ENCODE peak calls at places on chromosomes 3 and 15, in six cellular contexts. A is kidney; Z is HCT116; E is NT2/D1; M is IMR-90; I is CD8-positive, alpha-beta memory T cell. J is an unnamed sample. For H3K4me1 and H3K36me3, the result is how much of the 10 kb centered on the place peaks cover.

GRCh38 chr3:65607101-65607500 is 431.6 kb downstream of the MAGI1 start:
- DNase-seq in A (no peak), Z (no peak), E (no peak), M (no peak), I (no peak), J (no peak)

GRCh38 chr15:51726302-51727073 is 11.0 kb downstream of the LYSMD2 start:
- DNase-seq in A (no peak), Z (peak), E (peak), M (peak), I (no peak), J (no peak)

GRCh38 chr15:75067123-75067854 is 43.9 kb downstream of the PPCDC start:
- DNase-seq in A (no peak), Z (peak), E (no peak), M (peak), I (no peak), J (no peak)

GRCh38 chr3:9951962-9952805 is at the start of gene PRRT3:
- DNase-seq in A (peak), Z (no peak), E (peak), M (peak), I (peak), J (no peak)

GRCh38 chr15:100765458-100766224 is 114.0 kb upstream of the ALDH1A3 start:
- DNase-seq in A (no peak), Z (no peak), E (no peak), M (no peak), I (no peak), J (no peak)

GRCh38 chr15:44718927-44719292 is 7.6 kb downstream of the B2M start:
- DNase-seq in A (no peak), Z (no peak), E (no peak), M (no peak), I (no peak), J (no peak)

GRCh38 chr15:40856736-40857135 is 12.9 kb downstream of the SPINT1 start:
- DNase-seq in A (peak), Z (no peak), E (no peak), M (no peak), I (no peak), J (no peak)

GRCh38 chr3:37693791-37694194 is 167.9 kb upstream of the CTDSPL start:
- DNase-seq in A (no peak), Z (no peak), E (no peak), M (no peak), I (no peak), J (no peak)

GRCh38 chr3:7546219-7546618 is 685.3 kb downstream of the GRM7 start:
- DNase-seq in A (no peak), Z (peak), E (no peak), M (no peak), I (no peak), J (no peak)

GRCh38 chr3:109115451-109115850 is 2.5 kb downstream of the MORC1 start:
- DNase-seq in A (no peak), Z (no peak), E (no peak), M (peak), I (no peak), J (no peak)

GRCh38 chr3:12954891-12955650 is 113.7 kb upstream of the RPL32 start:
- DNase-seq in A (peak), Z (no peak), E (no peak), M (no peak), I (no peak), J (peak)

GRCh38 chr3:107927361-107928083 is 163.3 kb downstream of the CD47 start:
- DNase-seq in A (peak), Z (peak), E (peak), M (peak), I (peak), J (no peak)

GRCh38 chr3:105354429-105354828 is 12.3 kb upstream of the ALCAM start:
- DNase-seq in A (no peak), Z (no peak), E (no peak), M (no peak), I (no peak), J (no peak)

GRCh38 chr3:23685484-23686258 is 120.1 kb upstream of the UBE2E1 start:
- DNase-seq in A (peak), Z (peak), E (no peak), M (peak), I (no peak), J (peak)

GRCh38 chr3:58333206-58334012 is 717 bp downstream of the PXK start:
- DNase-seq in A (peak), Z (no peak), E (no peak), M (no peak), I (no peak), J (no peak)

GRCh38 chr15:100457201-100457600 is 71.5 kb downstream of the CERS3 start:
- DNase-seq in A (no peak), Z (no peak), E (no peak), M (peak), I (no peak), J (no peak)

GRCh38 chr3:56702487-56703315 is 19.6 kb upstream of the TASOR start:
- DNase-seq in A (no peak), Z (peak), E (peak), M (peak), I (peak), J (no peak)

GRCh38 chr15:91525746-91526145 is 327.8 kb upstream of the SLCO3A1 start:
- DNase-seq in A (no peak), Z (no peak), E (no peak), M (no peak), I (no peak), J (no peak)

GRCh38 chr3:35745802-35746484 is 106.6 kb downstream of the ARPP21 start:
- DNase-seq in A (no peak), Z (no peak), E (no peak), M (no peak), I (no peak), J (no peak)

GRCh38 chr3:125220183-125220582 is 7.6 kb upstream of the SLC12A8 start:
- DNase-seq in A (no peak), Z (no peak), E (no peak), M (no peak), I (no peak), J (no peak)

GRCh38 chr3:151430821-151431484 is 29.9 kb downstream of the IGSF10 start:
- DNase-seq in A (no peak), Z (no peak), E (no peak), M (no peak), I (no peak), J (no peak)

GRCh38 chr3:188578579-188579363 is 424.8 kb downstream of the LPP start:
- DNase-seq in A (peak), Z (no peak), E (no peak), M (peak), I (no peak), J (peak)

GRCh38 chr15:27850050-27850449 is 249.1 kb downstream of the OCA2 start:
- DNase-seq in A (no peak), Z (no peak), E (no peak), M (no peak), I (no peak), J (no peak)

GRCh38 chr3:159252772-159253384 is 451.0 kb downstream of the MFSD1 start:
- DNase-seq in A (no peak), Z (peak), E (peak), M (peak), I (no peak), J (no peak)

GRCh38 chr3:140708815-140709214 is 31.0 kb downstream of the TRIM42 start:
- DNase-seq in A (no peak), Z (no peak), E (no peak), M (no peak), I (no peak), J (no peak)

GRCh38 chr3:140712301-140712700 is 34.4 kb downstream of the TRIM42 start:
- DNase-seq in A (no peak), Z (no peak), E (no peak), M (no peak), I (no peak), J (no peak)

GRCh38 chr3:140711719-140712086 is 33.8 kb downstream of the TRIM42 start:
- DNase-seq in A (no peak), Z (no peak), E (no peak), M (no peak), I (no peak), J (no peak)

GRCh38 chr3:140711043-140711718 is 33.3 kb downstream of the TRIM42 start:
- DNase-seq in A (no peak), Z (no peak), E (no peak), M (no peak), I (no peak), J (no peak)

GRCh38 chr3:140709751-140710150 is 31.9 kb downstream of the TRIM42 start:
- DNase-seq in A (no peak), Z (no peak), E (no peak), M (no peak), I (no peak), J (no peak)
- H3K4me1 ChIP-seq in A (under half), Z (under half), E (under half), M (under half), I (under half), J (under half)

GRCh38 chr3:171672538-171672937 is 137.7 kb downstream of the PLD1 start:
- DNase-seq in A (no peak), Z (no peak), E (no peak), M (no peak), I (no peak), J (no peak)
- H3K36me3 ChIP-seq in A (under half), Z (under half), E (under half), M (under half), I (under half), J (under half)

GRCh38 chr15:70264738-70265465 is 167.2 kb upstream of the TLE3 start:
- DNase-seq in A (peak), Z (no peak), E (no peak), M (no peak), I (no peak), J (no peak)
- H3K4me1 ChIP-seq in A (under half), Z (under half), E (under half), M (under half), I (under half), J (under half)

GRCh38 chr3:122406198-122406597 is 9.7 kb downstream of the WDR5B start:
- DNase-seq in A (no peak), Z (no peak), E (no peak), M (no peak), I (no peak), J (no peak)

GRCh38 chr3:122405015-122405414 is 10.8 kb downstream of the WDR5B start:
- DNase-seq in A (no peak), Z (no peak), E (no peak), M (no peak), I (no peak), J (no peak)

GRCh38 chr3:122407946-122408345 is 7.9 kb downstream of the WDR5B start:
- DNase-seq in A (no peak), Z (no peak), E (no peak), M (no peak), I (no peak), J (no peak)

GRCh38 chr3:122398920-122399319 is 14.9 kb downstream of the FAM162A start:
- DNase-seq in A (no peak), Z (no peak), E (no peak), M (no peak), I (no peak), J (no peak)

DNA sequence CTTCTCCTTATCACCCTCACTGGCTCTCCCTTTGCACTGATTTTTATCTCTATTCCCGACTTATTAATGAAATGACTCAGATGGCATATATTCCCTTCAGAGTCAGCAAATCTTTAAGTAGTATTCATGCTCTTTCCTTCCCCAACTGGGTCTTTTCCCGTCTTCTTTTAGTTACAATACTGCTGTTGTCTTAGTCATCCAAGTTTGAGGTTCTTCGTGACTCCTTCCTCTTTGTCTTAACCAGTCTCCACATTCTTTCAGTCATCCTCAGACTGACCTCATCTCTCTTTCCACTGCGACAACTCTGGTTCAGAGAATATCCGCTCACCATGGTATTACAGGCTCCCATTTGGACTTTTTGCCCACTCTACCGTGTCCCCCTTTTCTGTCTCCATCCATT is 12.4 kb downstream of the WDR5B start:
- DNase-seq in A (no peak), Z (no peak), E (no peak), M (peak), I (no peak), J (no peak)
- H3K36me3 ChIP-seq in A (under half), Z (under half), E (under half), M (under half), I (under half), J (under half)

GRCh38 chr15:57395292-57395691 is 19.0 kb downstream of the CGNL1 start:
- DNase-seq in A (no peak), Z (no peak), E (no peak), M (peak), I (no peak), J (no peak)
- H3K4me1 ChIP-seq in A (under half), Z (under half), E (under half), M (under half), I (under half), J (under half)

GRCh38 chr3:138678874-138679392 is 70.4 kb downstream of the FAIM start:
- DNase-seq in A (no peak), Z (no peak), E (no peak), M (no peak), I (no peak), J (no peak)
- H3K36me3 ChIP-seq in A (under half), Z (under half), E (under half), M (under half), I (under half), J (under half)

GRCh38 chr3:154967090-154967489 is 113.0 kb upstream of the MME start:
- DNase-seq in A (no peak), Z (no peak), E (no peak), M (no peak), I (no peak), J (no peak)
- H3K4me1 ChIP-seq in A (under half), Z (under half), E (under half), M (under half), I (under half), J (under half)

GRCh38 chr3:14448063-14448462 is 45.7 kb downstream of the SLC6A6 start:
- DNase-seq in A (no peak), Z (no peak), E (no peak), M (no peak), I (no peak), J (no peak)

GRCh38 chr3:14450506-14450905 is 48.1 kb downstream of the SLC6A6 start:
- DNase-seq in A (no peak), Z (no peak), E (no peak), M (no peak), I (no peak), J (no peak)

GRCh38 chr3:14450922-14451606 is 48.7 kb downstream of the SLC6A6 start:
- DNase-seq in A (no peak), Z (no peak), E (no peak), M (no peak), I (no peak), J (no peak)

GRCh38 chr3:14446988-14447570 is 44.7 kb downstream of the SLC6A6 start:
- DNase-seq in A (no peak), Z (no peak), E (no peak), M (no peak), I (no peak), J (no peak)

GRCh38 chr3:14448756-14449728 is 46.6 kb downstream of the SLC6A6 start:
- DNase-seq in A (no peak), Z (no peak), E (no peak), M (no peak), I (no peak), J (no peak)
- H3K36me3 ChIP-seq in A (under half), Z (under half), E (half or more), M (under half), I (under half), J (under half)

GRCh38 chr3:51390186-51390585 is 899 bp upstream of the RBM15B start:
- DNase-seq in A (peak), Z (no peak), E (no peak), M (no peak), I (no peak), J (no peak)
- H3K4me1 ChIP-seq in A (under half), Z (under half), E (under half), M (under half), I (half or more), J (under half)

J was measured in thoracic aorta.